ENCODE peak calls at places on chromosomes 12 and 14, in six cellular contexts. Y, A, H, I, X and W are unnamed samples.

GRCh38 chr12:83537428-83538053 is 850.8 kb downstream of the TMTC2 start:
- DNase-seq in Y (no peak), A (no peak), H (no peak), I (no peak), X (no peak), W (no peak)

GRCh38 chr12:106814649-106815048 is 40.2 kb downstream of the RIC8B start:
- DNase-seq in Y (no peak), A (no peak), H (no peak), I (no peak), X (no peak), W (no peak)

GRCh38 chr14:99590746-99591555 is 13.1 kb downstream of the CCDC85C start:
- DNase-seq in Y (no peak), A (no peak), H (no peak), I (no peak), X (no peak), W (no peak)

GRCh38 chr12:91264178-91264577 is 81.6 kb upstream of the DCN start:
- DNase-seq in Y (no peak), A (no peak), H (no peak), I (no peak), X (no peak), W (no peak)

GRCh38 chr12:124273630-124274029 is 21.3 kb upstream of the RFLNA start:
- DNase-seq in Y (peak), A (peak), H (no peak), I (peak), X (peak), W (no peak)

GRCh38 chr14:104799239-104799599 is 1.7 kb upstream of the ZBTB42 start:
- DNase-seq in Y (no peak), A (no peak), H (no peak), I (no peak), X (no peak), W (no peak)

GRCh38 chr14:50677527-50678063 is 9.5 kb upstream of the SAV1 start:
- DNase-seq in Y (no peak), A (no peak), H (peak), I (peak), X (peak), W (no peak)

GRCh38 chr14:99191663-99192621 is 80.1 kb downstream of the BCL11B start:
- DNase-seq in Y (no peak), A (no peak), H (peak), I (no peak), X (no peak), W (no peak)

GRCh38 chr14:103279129-103280025 is 54.7 kb upstream of the EIF5 start:
- DNase-seq in Y (peak), A (peak), H (no peak), I (no peak), X (no peak), W (no peak)

GRCh38 chr12:114018669-114019068 is 52.5 kb upstream of the RBM19 start:
- DNase-seq in Y (no peak), A (no peak), H (peak), I (no peak), X (no peak), W (no peak)

GRCh38 chr12:52713960-52714886 is 10.9 kb upstream of the KRT77 start:
- DNase-seq in Y (peak), A (peak), H (no peak), I (no peak), X (no peak), W (no peak)

GRCh38 chr12:114405449-114406271 is at the start of gene TBX5:
- DNase-seq in Y (no peak), A (peak), H (no peak), I (no peak), X (no peak), W (no peak)

GRCh38 chr12:109588461-109589239 is 15.1 kb downstream of the MVK start:
- DNase-seq in Y (no peak), A (no peak), H (no peak), I (no peak), X (no peak), W (no peak)

GRCh38 chr12:69779928-69780327 is 41.3 kb downstream of the RAB3IP start:
- DNase-seq in Y (peak), A (peak), H (no peak), I (peak), X (no peak), W (no peak)
- TF ChIP-seq CTCF in Y (peak), A (peak), H (no peak), I (peak), X (peak), W (peak)

GRCh38 chr12:49051373-49051764 is 9.2 kb downstream of the KMT2D start:
- DNase-seq in Y (no peak), A (no peak), H (no peak), I (no peak), X (no peak), W (no peak)

GRCh38 chr12:49048953-49049352 is 11.6 kb downstream of the KMT2D start:
- DNase-seq in Y (no peak), A (no peak), H (no peak), I (no peak), X (no peak), W (no peak)

GRCh38 chr12:49051777-49052438 is 8.7 kb downstream of the KMT2D start:
- DNase-seq in Y (no peak), A (no peak), H (no peak), I (no peak), X (no peak), W (no peak)

GRCh38 chr12:49049566-49050224 is 10.9 kb downstream of the KMT2D start:
- DNase-seq in Y (no peak), A (no peak), H (no peak), I (no peak), X (no peak), W (no peak)

GRCh38 chr12:49050507-49051372 is 9.9 kb downstream of the KMT2D start:
- DNase-seq in Y (no peak), A (no peak), H (no peak), I (no peak), X (no peak), W (no peak)
- TF ChIP-seq POLR2AphosphoS5 in Y (no peak), A (no peak), H (no peak), I (no peak), X (no peak), W (no peak)

GRCh38 chr12:82019533-82019932 is 260.4 kb upstream of the PPFIA2 start:
- DNase-seq in Y (no peak), A (peak), H (no peak), I (no peak), X (no peak), W (no peak)
- TF ChIP-seq CTCF in Y (peak), A (peak), H (no peak), I (peak), X (no peak), W (no peak)

GRCh38 chr14:23588884-23589598 is 10.5 kb upstream of the JPH4 start:
- DNase-seq in Y (peak), A (peak), H (peak), I (peak), X (peak), W (no peak)
- TF ChIP-seq POLR2AphosphoS5 in Y (no peak), A (no peak), H (peak), I (peak), X (peak), W (no peak)